ENCODE peak calls at places on chromosomes 6 and 20, in nine cellular contexts. R, H, D, Q, Z, G, I, U and F are unnamed samples.

GRCh38 chr6:2614155-2614554 is 136.6 kb downstream of the MYLK4 start:
- DNase-seq in R (no peak), Z (no peak), H (no peak), I (no peak), G (no peak), D (no peak), Q (no peak), U (no peak), F (no peak)

GRCh38 chr6:92507552-92507951 is 911.8 kb downstream of the EPHA7 start:
- DNase-seq in H (no peak), G (no peak), Z (no peak), R (no peak), Q (no peak), D (peak), U (no peak), I (no peak), F (no peak)

GRCh38 chr6:53910834-53911233 is 116.0 kb downstream of the LRRC1 start:
- DNase-seq in R (no peak), I (peak), Z (no peak), H (no peak), Q (no peak), D (peak), U (no peak), G (peak), F (no peak)

GRCh38 chr20:32535953-32536823 is 48.9 kb downstream of the NOL4L start:
- DNase-seq in Z (peak), Q (no peak), G (peak), U (peak), I (no peak), H (no peak), R (peak), D (no peak), F (peak)

GRCh38 chr6:41278699-41279405 is 7.6 kb downstream of the TREM1 start:
- DNase-seq in R (peak), U (peak), I (peak), D (peak), Q (peak), H (peak), G (peak), Z (peak), F (peak)

GRCh38 chr6:36349240-36349639 is 12.6 kb upstream of the BNIP5 start:
- DNase-seq in I (peak), D (no peak), Q (no peak), Z (no peak), H (no peak), R (peak), G (no peak), U (no peak), F (no peak)

GRCh38 chr6:164911873-164912580 is 397.4 kb downstream of the C6orf118 start:
- DNase-seq in H (no peak), U (no peak), I (no peak), Q (no peak), D (no peak), R (peak), Z (no peak), G (no peak), F (no peak)

GRCh38 chr20:64212750-64213149 is 42.8 kb upstream of the PCMTD2 start:
- DNase-seq in R (no peak), D (peak), U (no peak), Z (no peak), G (no peak), Q (no peak), H (peak), I (peak), F (no peak)

GRCh38 chr6:30518505-30518850 is 29.2 kb downstream of the HLA-E start:
- DNase-seq in G (no peak), R (no peak), D (no peak), Z (no peak), H (no peak), I (no peak), Q (no peak), U (no peak), F (no peak)